ENCODE peak calls at places on chromosome 2, in eight cellular contexts. C is CD8-positive, alpha-beta T cell; I is endodermal cell; A is OCI-LY7; O is upper lobe of right lung; N is body of pancreas; J is lung; K is neural progenitor cell. S is an unnamed sample. For H3K36me3, the result is how much of the 10 kb centered on the place peaks cover.

GRCh38 chr2:120820263-120820884 is 84.7 kb downstream of the GLI2 start:
- DNase-seq in C (no peak), I (peak), A (no peak), O (no peak), N (no peak), J (no peak), K (peak), S (no peak)

GRCh38 chr2:45885111-45885685 is 233.7 kb downstream of the PRKCE start:
- DNase-seq in C (no peak), I (no peak), A (no peak), O (no peak), N (no peak), J (no peak), K (no peak), S (no peak)

GRCh38 chr2:214395040-214395439 is 15.8 kb upstream of the VWC2L start:
- DNase-seq in C (no peak), I (no peak), A (no peak), O (no peak), N (no peak), J (no peak), K (no peak), S (no peak)

GRCh38 chr2:42743667-42744005 is 20.3 kb downstream of the OXER1 start:
- DNase-seq in C (no peak), I (no peak), A (no peak), O (no peak), N (no peak), J (no peak), K (no peak), S (no peak)

GRCh38 chr2:136238552-136239346 is 120.8 kb upstream of the CXCR4 start:
- DNase-seq in C (peak), I (peak), A (peak), O (no peak), N (no peak), J (no peak), K (peak), S (peak)

GRCh38 chr2:22784586-22784985 is 600.4 kb upstream of the KLHL29 start:
- DNase-seq in C (no peak), I (no peak), A (no peak), O (no peak), N (no peak), J (no peak), K (peak), S (no peak)

GRCh38 chr2:147846382-147847081 is 1.7 kb downstream of the ACVR2A start:
- DNase-seq in C (no peak), I (no peak), A (no peak), O (no peak), N (no peak), J (no peak), K (no peak), S (no peak)

GRCh38 chr2:188475945-188476344 is 184.3 kb downstream of the GULP1 start:
- DNase-seq in C (no peak), I (no peak), A (no peak), O (no peak), N (no peak), J (no peak), K (no peak), S (no peak)

GRCh38 chr2:176599796-176600485 is 330.7 kb downstream of the MTX2 start:
- DNase-seq in C (no peak), I (peak), A (no peak), O (no peak), N (no peak), J (no peak), K (peak), S (no peak)

DNA sequence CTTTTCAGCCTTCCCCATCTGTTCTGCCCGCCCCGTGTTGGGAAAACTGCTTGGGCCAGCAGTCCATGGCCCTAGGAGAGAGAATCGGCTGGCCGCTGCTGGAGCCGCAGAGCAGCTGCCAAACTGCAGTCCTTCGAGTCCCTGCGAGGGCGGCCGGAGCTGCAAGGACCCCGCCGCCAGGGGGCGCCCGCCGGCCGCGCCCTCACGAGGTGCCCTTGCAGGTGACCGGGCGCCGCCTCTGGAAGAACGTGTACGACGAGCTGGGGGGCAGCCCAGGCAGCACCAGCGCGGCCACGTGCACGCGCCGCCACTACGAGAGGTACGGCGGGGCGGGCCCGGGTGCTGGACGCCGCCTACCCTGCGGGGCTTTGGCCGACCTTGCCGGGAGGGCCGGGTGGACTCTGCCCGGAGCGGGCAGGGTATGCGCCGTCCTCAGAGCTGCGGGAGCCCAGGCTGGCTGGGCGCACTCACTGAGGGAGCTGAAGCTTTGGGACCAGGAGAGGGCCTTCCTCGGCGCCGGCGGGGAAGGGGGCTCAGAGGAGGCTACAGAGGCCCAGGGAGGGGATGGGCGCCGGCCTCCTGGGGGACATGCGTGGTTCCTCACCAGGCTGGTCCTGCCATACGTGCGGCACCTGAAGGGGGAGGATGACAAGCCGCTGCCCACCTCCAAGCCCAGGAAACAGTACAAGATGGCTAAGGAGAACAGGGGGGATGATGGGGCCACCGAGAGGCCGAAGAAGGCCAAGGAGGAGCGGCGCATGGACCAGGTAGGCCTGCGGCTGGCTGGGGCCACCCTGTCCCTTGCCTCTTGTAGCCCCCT is 13.6 kb downstream of the ARID5A start:
- DNase-seq in C (no peak), I (peak), A (peak), O (peak), N (peak), J (no peak), K (peak), S (no peak)
- H3K36me3 ChIP-seq in C (half or more), I (under half), A (under half), O (under half), N (under half), J (under half), K (under half), S (half or more)

GRCh38 chr2:232043966-232044365 is 82.5 kb downstream of the DIS3L2 start:
- DNase-seq in C (no peak), I (no peak), A (no peak), O (no peak), N (no peak), J (no peak), K (no peak), S (no peak)

GRCh38 chr2:232038251-232038897 is 76.9 kb downstream of the DIS3L2 start:
- DNase-seq in C (no peak), I (no peak), A (no peak), O (no peak), N (no peak), J (no peak), K (no peak), S (no peak)

GRCh38 chr2:232042911-232043564 is 81.5 kb downstream of the DIS3L2 start:
- DNase-seq in C (no peak), I (no peak), A (no peak), O (no peak), N (no peak), J (no peak), K (no peak), S (no peak)

DNA sequence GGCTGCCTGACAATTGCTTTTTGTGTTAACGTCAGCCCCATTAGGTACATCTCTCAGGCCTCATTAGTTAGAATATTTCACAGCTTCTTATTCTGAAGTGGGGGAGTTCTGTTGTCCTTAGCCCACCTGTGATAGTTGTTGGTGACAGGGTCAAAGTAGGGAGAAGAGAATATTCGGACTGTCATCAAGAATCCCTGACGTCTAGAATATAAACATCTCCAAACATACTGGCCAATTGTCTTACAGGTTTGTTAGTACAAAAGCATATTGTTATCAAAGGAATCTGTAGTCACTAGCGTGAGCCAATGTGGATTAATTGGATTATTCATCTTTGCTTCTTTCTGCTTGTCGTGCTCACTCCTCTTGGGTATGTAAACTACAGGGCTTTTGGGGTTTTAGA is 77.6 kb downstream of the DIS3L2 start:
- DNase-seq in C (no peak), I (no peak), A (no peak), O (no peak), N (no peak), J (no peak), K (no peak), S (no peak)
- H3K4me3 ChIP-seq in C (no peak), I (no peak), A (no peak), O (no peak), N (no peak), J (no peak), K (no peak), S (no peak)

GRCh38 chr2:199460101-199460671 is 2.4 kb upstream of the SATB2 start:
- DNase-seq in C (no peak), I (no peak), A (peak), O (no peak), N (no peak), J (no peak), K (no peak), S (no peak)
- TF ChIP-seq CTCF in C (no peak), I (no peak), A (no peak), O (no peak), N (no peak), J (no peak), K (no peak), S (no peak)

DNA sequence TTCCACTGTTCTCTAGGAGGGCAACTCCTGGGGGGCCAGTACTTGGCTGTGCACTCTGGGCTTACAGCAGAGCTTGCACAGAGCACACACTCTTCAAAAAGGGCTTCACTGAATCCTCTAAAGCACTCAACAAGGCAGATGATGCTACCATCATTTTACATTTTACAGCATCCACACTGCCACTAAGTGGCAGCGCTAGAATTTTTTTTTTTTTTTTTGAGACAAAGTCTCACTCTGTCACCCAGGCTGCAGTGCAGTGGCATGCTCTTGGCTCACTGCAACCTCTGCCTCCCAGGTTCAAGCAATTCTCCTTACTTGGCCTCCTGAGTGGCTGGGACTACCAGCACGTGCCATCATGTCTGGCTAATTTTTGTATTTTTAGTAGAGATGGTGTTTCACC is 8.6 kb downstream of the AMMECR1L start:
- DNase-seq in C (no peak), I (no peak), A (no peak), O (no peak), N (no peak), J (no peak), K (no peak), S (no peak)
- H3K36me3 ChIP-seq in C (under half), I (half or more), A (half or more), O (under half), N (under half), J (under half), K (under half), S (under half)

DNA sequence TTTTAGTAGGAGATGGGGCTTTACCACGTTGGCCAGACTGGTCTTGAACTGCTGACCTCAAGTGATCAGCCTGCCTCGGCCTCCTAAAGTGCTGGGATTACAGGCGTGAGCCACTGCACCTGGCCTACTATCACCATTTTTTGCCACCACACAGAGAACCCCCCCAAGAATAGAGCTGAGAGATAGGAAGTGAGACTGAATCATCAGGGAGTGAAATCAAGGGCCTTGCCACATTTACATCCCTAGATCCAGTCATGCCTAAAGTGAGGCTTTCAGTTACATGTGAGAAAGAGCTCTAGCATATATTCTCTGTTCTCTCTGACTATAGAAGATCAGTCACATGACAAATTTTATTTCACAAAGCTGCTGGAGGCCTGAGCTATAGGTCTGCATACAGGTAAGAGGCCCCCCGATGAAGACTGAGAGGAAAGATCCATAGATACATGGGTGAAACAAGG is 28.0 kb upstream of the KCMF1 start:
- DNase-seq in C (no peak), I (no peak), A (peak), O (no peak), N (no peak), J (no peak), K (no peak), S (peak)
- H3K4me3 ChIP-seq in C (no peak), I (no peak), A (no peak), O (no peak), N (no peak), J (no peak), K (no peak), S (peak)

GRCh38 chr2:26555246-26556133 is 77.6 kb upstream of the OTOF start:
- DNase-seq in C (no peak), I (peak), A (no peak), O (peak), N (no peak), J (no peak), K (no peak), S (no peak)
- TF ChIP-seq CTCF in C (no peak), I (peak), A (peak), O (no peak), N (no peak), J (no peak), K (no peak), S (peak)

DNA sequence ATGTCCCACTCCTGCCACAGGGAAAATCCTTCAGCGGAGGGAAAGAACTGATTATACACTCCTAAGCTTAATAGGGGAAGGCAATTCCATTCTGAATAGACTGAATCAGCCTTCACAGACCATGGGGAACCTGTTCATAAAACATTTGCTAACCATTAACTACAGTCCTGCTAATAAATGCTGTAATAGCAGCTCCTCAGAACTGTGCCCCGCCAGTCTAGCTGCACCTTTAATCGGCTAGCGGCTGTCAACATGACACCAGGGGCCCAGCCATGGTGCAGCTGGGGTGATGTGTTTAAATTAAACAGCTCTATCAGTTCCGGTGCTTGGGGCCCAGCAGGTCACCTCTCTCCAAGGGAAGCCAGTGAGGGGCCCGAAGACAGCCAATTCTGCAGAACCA is 77.8 kb downstream of the GALNT14 start:
- DNase-seq in C (no peak), I (no peak), A (no peak), O (peak), N (no peak), J (no peak), K (no peak), S (no peak)
- H3K36me3 ChIP-seq in C (under half), I (under half), A (under half), O (under half), N (under half), J (under half), K (under half), S (under half)

DNA sequence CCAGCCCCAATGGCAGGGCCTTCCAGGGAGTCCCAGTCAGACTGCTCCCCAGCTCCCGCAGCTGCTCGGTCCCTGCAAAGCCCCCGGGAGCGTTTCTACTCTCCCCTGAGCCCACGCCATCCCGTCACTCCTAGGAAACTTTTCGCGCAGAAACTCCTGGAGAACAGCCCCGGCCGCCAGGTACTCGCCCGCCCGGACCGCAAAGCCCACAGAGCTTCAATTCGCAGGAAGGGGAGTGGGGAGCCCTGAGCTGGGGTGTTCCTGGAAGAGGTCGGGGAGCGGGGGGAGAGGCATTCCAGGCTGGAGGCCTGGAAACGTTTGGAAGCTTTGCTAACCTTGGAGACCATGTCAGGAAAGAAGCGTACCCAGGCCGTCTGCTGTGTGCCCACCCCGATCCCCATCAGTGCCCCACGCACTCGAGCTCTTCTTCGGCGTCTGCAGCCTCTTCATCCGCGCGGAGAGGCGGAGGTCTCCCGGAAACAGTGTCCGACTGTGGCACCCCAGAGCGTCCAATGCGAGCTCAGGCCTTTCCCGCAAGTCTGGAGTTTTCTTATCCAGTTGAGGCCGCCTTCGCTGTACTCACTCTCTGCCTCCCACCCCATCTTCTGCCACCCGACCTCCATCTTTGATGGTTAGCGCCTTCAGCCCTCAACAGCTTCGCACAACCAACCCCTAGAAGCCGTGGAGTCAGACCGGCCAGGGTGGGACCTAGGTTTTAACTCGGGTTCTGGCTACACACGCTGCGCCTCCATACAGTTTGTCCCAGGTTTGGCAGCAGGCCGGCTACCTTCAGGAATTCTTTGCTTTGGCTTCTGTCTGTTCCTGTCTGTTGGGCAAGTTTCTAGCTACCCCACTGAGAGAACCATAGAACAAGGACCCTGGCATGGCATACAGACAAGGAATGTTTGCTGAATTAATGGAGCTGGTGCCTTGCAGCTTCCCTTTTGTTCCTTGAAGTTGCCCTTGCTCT is 3.7 kb downstream of the PCGF1 start:
- DNase-seq in C (no peak), I (peak), A (no peak), O (no peak), N (no peak), J (no peak), K (no peak), S (no peak)
- H3K4me3 ChIP-seq in C (peak), I (peak), A (no peak), O (peak), N (peak), J (peak), K (peak), S (peak)

DNA sequence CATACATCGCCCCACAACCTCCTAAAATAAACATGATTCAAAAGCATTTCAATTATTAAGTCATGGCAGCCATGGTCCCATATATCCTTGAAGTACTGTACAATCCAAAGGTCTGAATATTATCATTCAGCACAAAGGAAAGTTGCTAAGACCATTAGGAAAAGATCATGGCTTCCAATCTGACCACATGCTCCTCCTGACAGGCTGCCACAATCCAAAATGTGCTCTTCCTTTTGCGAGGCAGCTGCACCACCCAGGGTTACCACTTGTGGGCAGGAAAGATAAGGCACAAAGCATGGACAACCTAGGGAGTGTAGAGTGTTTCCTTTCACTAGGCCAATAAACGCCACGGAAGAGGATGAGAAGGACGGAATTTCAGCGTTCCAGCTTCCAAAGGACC is 5.4 kb downstream of the BOLA3 start:
- DNase-seq in C (no peak), I (peak), A (peak), O (no peak), N (no peak), J (no peak), K (peak), S (no peak)
- TF ChIP-seq CTCF in C (no peak), I (peak), A (peak), O (peak), N (no peak), J (no peak), K (peak), S (no peak)